ENCODE peak calls at places on chromosomes 3 and 15, in nine cellular contexts. One of them, this sample, is unnamed.

GRCh38 chr3:107987036-107987557 is 103.7 kb downstream of the CD47 start:
- DNase-seq in H1: no peak
- DNase-seq in central memory CD4-positive, alpha-beta T cell: no peak
- DNase-seq in mucosa of descending colon: peak; percentile 80
- DNase-seq in Caco-2: no peak
- DNase-seq in colonic mucosa: peak; percentile 84
- DNase-seq in frontal cortex: no peak
- DNase-seq in A549: peak; percentile 83
- DNase-seq in GM03348: peak; percentile 78
- DNase-seq in this sample: no peak

GRCh38 chr15:67386947-67387346 is 132.4 kb downstream of the IQCH start:
- DNase-seq in colonic mucosa: no peak
- DNase-seq in A549: no peak
- DNase-seq in Caco-2: no peak
- DNase-seq in central memory CD4-positive, alpha-beta T cell: no peak
- DNase-seq in H1: no peak
- DNase-seq in frontal cortex: no peak
- DNase-seq in mucosa of descending colon: no peak
- DNase-seq in GM03348: no peak
- DNase-seq in this sample: no peak

GRCh38 chr3:148008591-148008990 is 599.4 kb downstream of the ZIC1 start:
- DNase-seq in central memory CD4-positive, alpha-beta T cell: no peak
- DNase-seq in frontal cortex: no peak
- DNase-seq in mucosa of descending colon: no peak
- DNase-seq in A549: no peak
- DNase-seq in colonic mucosa: no peak
- DNase-seq in GM03348: no peak
- DNase-seq in H1: no peak
- DNase-seq in Caco-2: no peak
- DNase-seq in this sample: no peak

GRCh38 chr15:23642413-23643044 is 5.1 kb downstream of the MAGEL2 start:
- DNase-seq in central memory CD4-positive, alpha-beta T cell: no peak
- DNase-seq in A549: peak; percentile 57
- DNase-seq in mucosa of descending colon: peak; percentile 67
- DNase-seq in H1: no peak
- DNase-seq in GM03348: peak; percentile 85
- DNase-seq in frontal cortex: peak; percentile 71
- DNase-seq in colonic mucosa: peak; percentile 60
- DNase-seq in Caco-2: peak; percentile 75
- DNase-seq in this sample: no peak

GRCh38 chr3:134527037-134527436 is 41.2 kb downstream of the CEP63 start:
- DNase-seq in A549: peak; percentile 5
- DNase-seq in central memory CD4-positive, alpha-beta T cell: no peak
- DNase-seq in colonic mucosa: no peak
- DNase-seq in Caco-2: peak; percentile 26
- DNase-seq in frontal cortex: no peak
- DNase-seq in H1: peak; percentile 13
- DNase-seq in GM03348: no peak
- DNase-seq in mucosa of descending colon: no peak
- DNase-seq in this sample: no peak

GRCh38 chr3:155745795-155746550 is 1.1 kb upstream of the PLCH1 start:
- DNase-seq in central memory CD4-positive, alpha-beta T cell: no peak
- DNase-seq in mucosa of descending colon: peak; percentile 51
- DNase-seq in GM03348: no peak
- DNase-seq in Caco-2: no peak
- DNase-seq in H1: peak; percentile 49
- DNase-seq in A549: peak; percentile 68
- DNase-seq in colonic mucosa: peak; percentile 53
- DNase-seq in frontal cortex: peak; percentile 30
- DNase-seq in this sample: no peak

GRCh38 chr15:37081985-37082384 is 18.4 kb downstream of the MEIS2 start:
- DNase-seq in colonic mucosa: no peak
- DNase-seq in GM03348: no peak
- DNase-seq in mucosa of descending colon: no peak
- DNase-seq in Caco-2: peak; percentile 41
- DNase-seq in A549: no peak
- DNase-seq in H1: no peak
- DNase-seq in central memory CD4-positive, alpha-beta T cell: no peak
- DNase-seq in frontal cortex: no peak
- DNase-seq in this sample: no peak

GRCh38 chr3:49158108-49158709 is 7.9 kb downstream of the CCDC71 start:
- DNase-seq in Caco-2: peak; percentile 78
- DNase-seq in A549: peak; percentile 41
- DNase-seq in colonic mucosa: peak; percentile 79
- DNase-seq in central memory CD4-positive, alpha-beta T cell: peak; percentile 57
- DNase-seq in mucosa of descending colon: peak; percentile 81
- DNase-seq in H1: no peak
- DNase-seq in frontal cortex: no peak
- DNase-seq in GM03348: no peak
- DNase-seq in this sample: peak; percentile 72

GRCh38 chr3:127480196-127480933 is 110.2 kb downstream of the TPRA1 start:
- DNase-seq in A549: no peak
- DNase-seq in H1: no peak
- DNase-seq in GM03348: no peak
- DNase-seq in mucosa of descending colon: no peak
- DNase-seq in colonic mucosa: no peak
- DNase-seq in Caco-2: no peak
- DNase-seq in frontal cortex: no peak
- DNase-seq in central memory CD4-positive, alpha-beta T cell: no peak
- DNase-seq in this sample: peak; percentile 21

GRCh38 chr3:79057756-79058155 is 710.0 kb downstream of the ROBO1 start:
- DNase-seq in Caco-2: no peak
- DNase-seq in GM03348: no peak
- DNase-seq in mucosa of descending colon: no peak
- DNase-seq in A549: no peak
- DNase-seq in frontal cortex: no peak
- DNase-seq in central memory CD4-positive, alpha-beta T cell: no peak
- DNase-seq in colonic mucosa: no peak
- DNase-seq in H1: no peak
- DNase-seq in this sample: no peak

GRCh38 chr15:70104227-70104626 is 6.5 kb upstream of the TLE3 start:
- DNase-seq in Caco-2: no peak
- DNase-seq in A549: no peak
- DNase-seq in GM03348: no peak
- DNase-seq in mucosa of descending colon: no peak
- DNase-seq in central memory CD4-positive, alpha-beta T cell: no peak
- DNase-seq in frontal cortex: no peak
- DNase-seq in colonic mucosa: no peak
- DNase-seq in H1: no peak
- DNase-seq in this sample: no peak

GRCh38 chr3:36480916-36481648 is 100.8 kb downstream of the STAC start:
- DNase-seq in mucosa of descending colon: no peak
- DNase-seq in GM03348: peak; percentile 77
- DNase-seq in A549: no peak
- DNase-seq in colonic mucosa: no peak
- DNase-seq in frontal cortex: no peak
- DNase-seq in Caco-2: no peak
- DNase-seq in central memory CD4-positive, alpha-beta T cell: no peak
- DNase-seq in H1: no peak
- DNase-seq in this sample: no peak

GRCh38 chr15:65404196-65404872 is 18.4 kb downstream of the IGDCC4 start:
- DNase-seq in mucosa of descending colon: no peak
- DNase-seq in H1: no peak
- DNase-seq in central memory CD4-positive, alpha-beta T cell: no peak
- DNase-seq in frontal cortex: no peak
- DNase-seq in A549: no peak
- DNase-seq in colonic mucosa: no peak
- DNase-seq in Caco-2: no peak
- DNase-seq in GM03348: no peak
- DNase-seq in this sample: no peak

GRCh38 chr3:134362670-134363380 is 11.4 kb downstream of the AMOTL2 start:
- DNase-seq in H1: no peak
- DNase-seq in colonic mucosa: no peak
- DNase-seq in GM03348: no peak
- DNase-seq in frontal cortex: no peak
- DNase-seq in A549: no peak
- DNase-seq in mucosa of descending colon: no peak
- DNase-seq in central memory CD4-positive, alpha-beta T cell: no peak
- DNase-seq in Caco-2: no peak
- DNase-seq in this sample: no peak

GRCh38 chr15:40793216-40793989 is 13.5 kb upstream of the ZFYVE19 start:
- DNase-seq in frontal cortex: no peak
- DNase-seq in central memory CD4-positive, alpha-beta T cell: no peak
- DNase-seq in GM03348: peak; percentile 73
- DNase-seq in mucosa of descending colon: peak; percentile 91
- DNase-seq in colonic mucosa: peak; percentile 92
- DNase-seq in H1: no peak
- DNase-seq in Caco-2: no peak
- DNase-seq in A549: peak; percentile 91
- DNase-seq in this sample: peak; percentile 86

GRCh38 chr3:156135921-156136655 is 15.7 kb downstream of the KCNAB1 start:
- DNase-seq in H1: no peak
- DNase-seq in Caco-2: no peak
- DNase-seq in colonic mucosa: no peak
- DNase-seq in frontal cortex: no peak
- DNase-seq in central memory CD4-positive, alpha-beta T cell: no peak
- DNase-seq in mucosa of descending colon: no peak
- DNase-seq in A549: peak; percentile 12
- DNase-seq in GM03348: no peak
- DNase-seq in this sample: no peak

GRCh38 chr15:74826372-74826819 is at the start of gene CPLX3:
- DNase-seq in mucosa of descending colon: peak; percentile 66
- DNase-seq in GM03348: peak; percentile 73
- DNase-seq in frontal cortex: peak; percentile 85
- DNase-seq in A549: no peak
- DNase-seq in colonic mucosa: no peak
- DNase-seq in central memory CD4-positive, alpha-beta T cell: peak; percentile 26
- DNase-seq in Caco-2: peak; percentile 68
- DNase-seq in H1: no peak
- DNase-seq in this sample: no peak

GRCh38 chr3:173096140-173096539 is 44.9 kb downstream of the SPATA16 start:
- DNase-seq in mucosa of descending colon: no peak
- DNase-seq in frontal cortex: no peak
- DNase-seq in H1: no peak
- DNase-seq in Caco-2: no peak
- DNase-seq in GM03348: no peak
- DNase-seq in A549: no peak
- DNase-seq in central memory CD4-positive, alpha-beta T cell: no peak
- DNase-seq in colonic mucosa: no peak
- DNase-seq in this sample: no peak

GRCh38 chr3:157276801-157277200 is 116.9 kb upstream of the CCNL1 start:
- DNase-seq in frontal cortex: no peak
- DNase-seq in colonic mucosa: no peak
- DNase-seq in central memory CD4-positive, alpha-beta T cell: no peak
- DNase-seq in H1: no peak
- DNase-seq in Caco-2: no peak
- DNase-seq in mucosa of descending colon: no peak
- DNase-seq in A549: no peak
- DNase-seq in GM03348: no peak
- DNase-seq in this sample: no peak

GRCh38 chr15:52318729-52319500 is 23.3 kb upstream of the MYO5C start:
- DNase-seq in GM03348: no peak
- DNase-seq in mucosa of descending colon: no peak
- DNase-seq in central memory CD4-positive, alpha-beta T cell: no peak
- DNase-seq in frontal cortex: no peak
- DNase-seq in colonic mucosa: no peak
- DNase-seq in H1: no peak
- DNase-seq in A549: no peak
- DNase-seq in Caco-2: no peak
- DNase-seq in this sample: no peak

GRCh38 chr15:45157974-45158373 is 28.2 kb downstream of the DUOX1 start:
- DNase-seq in Caco-2: no peak
- DNase-seq in frontal cortex: peak; percentile 47
- DNase-seq in A549: no peak
- DNase-seq in GM03348: peak; percentile 84
- DNase-seq in H1: no peak
- DNase-seq in mucosa of descending colon: no peak
- DNase-seq in central memory CD4-positive, alpha-beta T cell: no peak
- DNase-seq in colonic mucosa: no peak
- DNase-seq in this sample: no peak

GRCh38 chr15:67824900-67825879 is at the start of gene SKOR1:
- DNase-seq in H1: no peak
- DNase-seq in A549: peak; percentile 46
- DNase-seq in central memory CD4-positive, alpha-beta T cell: no peak
- DNase-seq in frontal cortex: no peak
- DNase-seq in Caco-2: no peak
- DNase-seq in colonic mucosa: no peak
- DNase-seq in GM03348: peak; percentile 81
- DNase-seq in mucosa of descending colon: no peak
- DNase-seq in this sample: no peak

GRCh38 chr15:39586387-39587171 is 5.7 kb downstream of the THBS1 start:
- DNase-seq in GM03348: no peak
- DNase-seq in Caco-2: no peak
- DNase-seq in colonic mucosa: no peak
- DNase-seq in central memory CD4-positive, alpha-beta T cell: no peak
- DNase-seq in A549: no peak
- DNase-seq in H1: no peak
- DNase-seq in frontal cortex: no peak
- DNase-seq in mucosa of descending colon: no peak
- DNase-seq in this sample: no peak

GRCh38 chr3:147890114-147890513 is 480.9 kb downstream of the ZIC1 start:
- DNase-seq in A549: no peak
- DNase-seq in Caco-2: no peak
- DNase-seq in GM03348: no peak
- DNase-seq in mucosa of descending colon: no peak
- DNase-seq in H1: no peak
- DNase-seq in central memory CD4-positive, alpha-beta T cell: no peak
- DNase-seq in frontal cortex: no peak
- DNase-seq in colonic mucosa: no peak
- DNase-seq in this sample: no peak

GRCh38 chr3:155325263-155325835 is 31.9 kb upstream of the STRIT1 start:
- DNase-seq in H1: no peak
- DNase-seq in GM03348: no peak
- DNase-seq in Caco-2: peak; percentile 9
- DNase-seq in colonic mucosa: no peak
- DNase-seq in central memory CD4-positive, alpha-beta T cell: no peak
- DNase-seq in mucosa of descending colon: peak; percentile 2
- DNase-seq in frontal cortex: no peak
- DNase-seq in A549: peak; percentile 17
- DNase-seq in this sample: no peak

GRCh38 chr3:51375136-51375535 is 10.0 kb upstream of the MANF start:
- DNase-seq in colonic mucosa: no peak
- DNase-seq in frontal cortex: no peak
- DNase-seq in H1: no peak
- DNase-seq in Caco-2: no peak
- DNase-seq in A549: no peak
- DNase-seq in mucosa of descending colon: no peak
- DNase-seq in GM03348: no peak
- DNase-seq in central memory CD4-positive, alpha-beta T cell: no peak
- DNase-seq in this sample: no peak

GRCh38 chr3:55364426-55364825 is 122.7 kb downstream of the WNT5A start:
- DNase-seq in frontal cortex: no peak
- DNase-seq in mucosa of descending colon: no peak
- DNase-seq in A549: no peak
- DNase-seq in GM03348: peak; percentile 75
- DNase-seq in colonic mucosa: no peak
- DNase-seq in Caco-2: no peak
- DNase-seq in central memory CD4-positive, alpha-beta T cell: no peak
- DNase-seq in H1: no peak
- DNase-seq in this sample: no peak

GRCh38 chr3:111385971-111386495 is 156.0 kb upstream of the CD96 start:
- DNase-seq in GM03348: no peak
- DNase-seq in colonic mucosa: no peak
- DNase-seq in frontal cortex: no peak
- DNase-seq in central memory CD4-positive, alpha-beta T cell: no peak
- DNase-seq in H1: no peak
- DNase-seq in mucosa of descending colon: no peak
- DNase-seq in A549: no peak
- DNase-seq in Caco-2: peak; percentile 30
- DNase-seq in this sample: no peak

GRCh38 chr15:90681480-90681879 is 35.7 kb upstream of the BLM start:
- DNase-seq in H1: no peak
- DNase-seq in frontal cortex: no peak
- DNase-seq in Caco-2: no peak
- DNase-seq in GM03348: peak; percentile 81
- DNase-seq in A549: no peak
- DNase-seq in colonic mucosa: no peak
- DNase-seq in mucosa of descending colon: no peak
- DNase-seq in central memory CD4-positive, alpha-beta T cell: no peak
- DNase-seq in this sample: no peak

GRCh38 chr3:180184806-180185205 is 148.1 kb upstream of the PEX5L start:
- DNase-seq in Caco-2: no peak
- DNase-seq in frontal cortex: no peak
- DNase-seq in GM03348: peak; percentile 54
- DNase-seq in H1: no peak
- DNase-seq in A549: no peak
- DNase-seq in colonic mucosa: no peak
- DNase-seq in mucosa of descending colon: no peak
- DNase-seq in central memory CD4-positive, alpha-beta T cell: no peak
- DNase-seq in this sample: no peak

GRCh38 chr15:61426466-61426865 is 197.4 kb upstream of the RORA start:
- DNase-seq in A549: no peak
- DNase-seq in Caco-2: no peak
- DNase-seq in frontal cortex: no peak
- DNase-seq in central memory CD4-positive, alpha-beta T cell: no peak
- DNase-seq in mucosa of descending colon: no peak
- DNase-seq in H1: no peak
- DNase-seq in GM03348: no peak
- DNase-seq in colonic mucosa: no peak
- DNase-seq in this sample: no peak

This sample was measured in Peyer's patch.